ENCODE peak calls at places on chromosomes 6 and 20, in seven cellular contexts. J, P, K, X, B, Z and D are unnamed samples.

GRCh38 chr6:89961481-89961880 is 67.2 kb downstream of the GJA10 start:
- DNase-seq in J (no peak), P (no peak), K (no peak), X (no peak), B (no peak), Z (no peak), D (no peak)

GRCh38 chr6:84618046-84618752 is 146.2 kb downstream of the TBX18 start:
- DNase-seq in J (peak; percentile 50), P (no peak), K (no peak), X (no peak), B (peak; percentile 90), Z (no peak), D (no peak)

GRCh38 chr6:31378721-31379103 is 21.7 kb upstream of the HLA-B start:
- DNase-seq in J (no peak), P (no peak), K (no peak), X (no peak), B (no peak), Z (no peak), D (no peak)

GRCh38 chr6:18166314-18167007 is 11.2 kb downstream of the KDM1B start:
- DNase-seq in J (no peak), P (no peak), K (no peak), X (no peak), B (peak; percentile 60), Z (no peak), D (no peak)

GRCh38 chr6:109465772-109466171 is 10.2 kb upstream of the MICAL1 start:
- DNase-seq in J (no peak), P (no peak), K (peak; percentile 72), X (no peak), B (no peak), Z (no peak), D (no peak)

GRCh38 chr6:6891949-6892461 is 215.8 kb upstream of the RREB1 start:
- DNase-seq in J (no peak), P (no peak), K (no peak), X (no peak), B (no peak), Z (no peak), D (no peak)

GRCh38 chr20:50281831-50282591 is 91.4 kb downstream of the CEBPB start:
- DNase-seq in J (no peak), P (peak; percentile 60), K (no peak), X (no peak), B (no peak), Z (no peak), D (no peak)

GRCh38 chr6:119173249-119174084 is 95.0 kb upstream of the FAM184A start:
- DNase-seq in J (no peak), P (no peak), K (no peak), X (no peak), B (no peak), Z (no peak), D (no peak)

GRCh38 chr6:134041093-134041492 is 11.3 kb downstream of the SLC2A12 start:
- DNase-seq in J (no peak), P (no peak), K (no peak), X (no peak), B (peak; percentile 82), Z (no peak), D (no peak)

GRCh38 chr20:43843096-43843964 is 71.3 kb upstream of the TOX2 start:
- DNase-seq in J (peak; percentile 82), P (no peak), K (no peak), X (peak; percentile 16), B (peak; percentile 97), Z (no peak), D (no peak)

GRCh38 chr6:131782764-131783163 is 25.1 kb upstream of the ENPP1 start:
- DNase-seq in J (no peak), P (no peak), K (no peak), X (no peak), B (no peak), Z (no peak), D (no peak)

DNA sequence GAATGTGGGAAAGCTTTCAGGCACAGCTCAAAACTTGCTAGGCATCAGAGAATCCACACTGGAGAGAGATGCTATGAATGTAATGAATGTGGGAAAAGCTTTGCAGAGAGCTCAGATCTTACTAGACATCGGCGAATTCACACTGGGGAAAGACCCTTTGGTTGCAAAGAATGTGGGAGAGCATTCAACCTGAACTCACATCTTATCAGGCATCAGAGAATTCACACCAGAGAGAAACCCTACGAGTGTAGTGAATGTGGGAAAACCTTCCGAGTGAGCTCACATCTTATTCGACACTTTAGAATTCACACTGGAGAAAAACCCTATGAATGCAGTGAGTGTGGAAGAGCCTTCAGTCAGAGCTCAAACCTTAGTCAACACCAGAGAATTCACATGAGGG is 8.7 kb downstream of the ZNF165 start:
- DNase-seq in J (no peak), P (no peak), K (no peak), X (no peak), B (no peak), Z (no peak), D (no peak)
- H3K9me3 ChIP-seq in J (peaks cover 7% of the 10 kb centered on the region), P (peaks cover 6% of the 10 kb centered on the region), K (peaks cover 16% of the 10 kb centered on the region), X (peaks cover 16% of the 10 kb centered on the region), B (peaks cover 7% of the 10 kb centered on the region), Z (peaks cover 13% of the 10 kb centered on the region), D (peaks cover 39% of the 10 kb centered on the region)

DNA sequence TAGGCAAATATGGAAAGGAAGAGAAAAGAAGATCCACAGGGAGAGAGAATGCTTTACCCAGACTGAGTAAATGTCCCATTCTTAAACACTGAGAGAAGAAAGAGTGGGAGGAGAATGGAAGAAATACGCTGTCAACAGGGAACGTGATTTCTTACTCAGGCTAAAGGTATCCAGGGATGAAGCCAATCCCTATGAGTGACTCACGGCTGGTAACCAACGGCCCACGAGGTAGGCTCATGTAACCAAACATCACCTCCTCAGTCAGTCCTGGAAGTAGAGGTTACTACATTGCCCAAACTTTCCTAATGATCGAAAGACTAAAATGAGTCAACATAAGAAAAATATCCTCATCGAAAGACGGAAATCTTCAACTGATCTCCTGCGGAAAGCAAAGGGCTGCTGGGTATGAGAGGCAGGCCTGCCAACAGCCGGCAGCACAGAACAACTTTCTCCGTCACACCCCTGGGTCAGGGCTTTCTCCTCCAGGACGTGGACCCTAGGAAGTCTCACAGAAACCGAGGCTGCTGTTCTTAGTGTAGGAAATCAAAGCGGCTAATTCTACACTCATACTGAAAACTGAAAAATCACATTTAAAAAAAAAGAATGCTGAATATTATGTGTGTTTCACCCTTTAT is 292.6 kb downstream of the GMDS start:
- DNase-seq in J (peak; percentile 96), P (no peak), K (no peak), X (no peak), B (peak; percentile 100), Z (no peak), D (no peak)
- TF ChIP-seq CTCF in J (no peak), P (no peak), K (no peak), X (no peak), B (peak; percentile 24), Z (no peak), D (no peak)

GRCh38 chr20:64109831-64110391 is 2.5 kb upstream of the NPBWR2 start:
- DNase-seq in J (no peak), P (peak; percentile 41), K (peak; percentile 31), X (peak; percentile 54), B (no peak), Z (no peak), D (no peak)

GRCh38 chr20:64108731-64109389 is 1.5 kb upstream of the NPBWR2 start:
- DNase-seq in J (no peak), P (peak; percentile 55), K (no peak), X (no peak), B (no peak), Z (no peak), D (no peak)

GRCh38 chr20:64111841-64112641 is 4.7 kb upstream of the NPBWR2 start:
- DNase-seq in J (no peak), P (peak; percentile 48), K (peak; percentile 47), X (peak; percentile 47), B (no peak), Z (no peak), D (no peak)

GRCh38 chr20:64109390-64109747 is 2.0 kb upstream of the NPBWR2 start:
- DNase-seq in J (no peak), P (no peak), K (peak; percentile 14), X (peak; percentile 30), B (no peak), Z (no peak), D (peak; percentile 15)

GRCh38 chr20:64110411-64111068 is 3.2 kb upstream of the NPBWR2 start:
- DNase-seq in J (no peak), P (peak; percentile 48), K (peak; percentile 35), X (peak; percentile 55), B (no peak), Z (no peak), D (no peak)
- H3K27me3 ChIP-seq in J (peaks cover 23% of the 10 kb centered on the region), P (no peaks in the 10 kb centered on the region), K (no peaks in the 10 kb centered on the region), X (no peaks in the 10 kb centered on the region), B (peaks cover 44% of the 10 kb centered on the region), Z (peaks cover 3% of the 10 kb centered on the region), D (no peaks in the 10 kb centered on the region)

GRCh38 chr20:46463852-46464251 is 49.5 kb downstream of the ZNF334 start:
- DNase-seq in J (no peak), P (no peak), K (no peak), X (no peak), B (no peak), Z (no peak), D (no peak)

GRCh38 chr20:46461808-46462207 is 51.6 kb downstream of the ZNF334 start:
- DNase-seq in J (no peak), P (no peak), K (no peak), X (no peak), B (no peak), Z (no peak), D (no peak)

GRCh38 chr20:46455729-46456128 is 49.3 kb upstream of the ELMO2 start:
- DNase-seq in J (no peak), P (no peak), K (no peak), X (no peak), B (no peak), Z (no peak), D (no peak)

GRCh38 chr20:46456255-46457028 is 50.0 kb upstream of the ELMO2 start:
- DNase-seq in J (no peak), P (no peak), K (no peak), X (no peak), B (no peak), Z (no peak), D (no peak)

DNA sequence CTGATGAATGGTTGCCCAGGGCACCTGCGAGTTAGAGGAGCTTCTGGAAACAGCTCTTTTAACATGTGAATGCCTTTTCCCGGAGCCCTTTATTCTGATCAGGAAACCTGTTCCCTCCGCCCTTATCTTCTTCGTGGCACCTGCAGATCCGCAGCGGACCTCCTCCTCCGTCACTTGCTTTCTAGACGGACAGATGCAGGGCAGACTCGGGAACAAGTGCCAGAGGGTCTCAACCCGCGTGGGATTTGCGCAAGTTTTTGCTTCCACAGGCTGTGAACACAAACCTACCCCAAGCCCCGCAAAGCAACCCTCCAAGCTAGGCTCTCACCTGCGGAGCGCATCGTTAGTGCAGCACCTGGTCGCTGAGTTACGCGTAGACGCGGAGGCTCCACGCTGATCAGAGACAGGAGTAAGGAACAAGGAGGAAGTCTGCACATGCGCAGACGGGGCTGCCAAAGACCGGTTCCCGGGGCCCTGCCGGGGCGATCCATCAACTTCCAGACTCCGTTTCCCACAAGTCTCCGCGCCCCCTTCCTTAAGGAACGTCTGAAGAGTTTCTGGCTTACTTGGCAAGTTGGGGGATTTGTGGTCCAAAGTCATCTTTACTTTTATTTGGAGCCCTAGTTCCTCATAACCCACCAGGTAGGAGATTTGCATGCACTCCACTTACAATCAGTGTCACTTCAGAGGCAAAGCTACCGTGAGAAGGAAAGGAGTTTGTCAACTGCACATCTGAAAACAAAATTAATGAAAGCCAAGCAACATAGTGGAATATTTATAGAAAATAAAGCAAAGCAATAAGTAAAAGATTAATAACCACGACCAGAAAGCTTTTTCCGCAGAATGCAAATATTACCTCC is 52.7 kb upstream of the ELMO2 start:
- DNase-seq in J (no peak), P (no peak), K (no peak), X (no peak), B (no peak), Z (peak; percentile 8), D (no peak)
- H3K9me3 ChIP-seq in J (peaks cover 8% of the 10 kb centered on the region), P (peaks cover 25% of the 10 kb centered on the region), K (no peaks in the 10 kb centered on the region), X (peaks cover 21% of the 10 kb centered on the region), B (peaks cover 3% of the 10 kb centered on the region), Z (peaks cover 4% of the 10 kb centered on the region), D (peaks cover 27% of the 10 kb centered on the region)